ENCODE peak calls at places on chromosomes 11 and 22, in seven cellular contexts. B, U, J, G, X, S and K are unnamed samples.

GRCh38 chr22:17563936-17564391 is 666 bp downstream of the SLC25A18 start:
- DNase-seq in B (peak), S (no peak), U (no peak), G (peak), X (no peak), J (no peak), K (no peak)

GRCh38 chr22:46052331-46052771 is 75.4 kb upstream of the WNT7B start:
- DNase-seq in B (no peak), G (peak), X (peak), S (no peak), J (peak), U (no peak), K (peak)

GRCh38 chr11:125923633-125924032 is 19.3 kb downstream of the DDX25 start:
- DNase-seq in S (peak), U (no peak), B (no peak), X (no peak), J (no peak), G (no peak), K (no peak)

GRCh38 chr11:113255096-113255495 is 59.3 kb upstream of the TTC12 start:
- DNase-seq in U (no peak), X (no peak), J (no peak), G (no peak), S (no peak), B (no peak), K (no peak)

GRCh38 chr11:30025396-30026139 is 8.7 kb upstream of the KCNA4 start:
- DNase-seq in G (no peak), J (no peak), B (no peak), S (no peak), U (no peak), X (no peak), K (no peak)

GRCh38 chr11:121482231-121483129 is 29.7 kb upstream of the SORL1-AS1 start:
- DNase-seq in G (no peak), S (no peak), J (no peak), B (no peak), U (peak), X (no peak), K (no peak)

GRCh38 chr22:27253541-27253940 is 548.0 kb downstream of the MN1 start:
- DNase-seq in U (no peak), B (no peak), J (no peak), G (no peak), X (no peak), S (no peak), K (no peak)

GRCh38 chr11:59891781-59892181 is 13.2 kb downstream of the OOSP3 start:
- DNase-seq in G (no peak), X (no peak), B (no peak), U (no peak), J (no peak), S (no peak), K (no peak)

GRCh38 chr11:62909107-62909894 is 11.9 kb downstream of the CHRM1 start:
- DNase-seq in B (peak), J (peak), S (no peak), X (peak), G (peak), U (no peak), K (no peak)

GRCh38 chr11:578276-579035 is 2.2 kb downstream of the PHRF1 start:
- DNase-seq in S (no peak), J (no peak), B (no peak), G (no peak), U (no peak), X (no peak), K (no peak)

GRCh38 chr11:117654856-117655255 is 142.2 kb downstream of the DSCAML1 start:
- DNase-seq in G (no peak), J (no peak), X (no peak), S (no peak), U (no peak), B (no peak), K (no peak)
- TF ChIP-seq CTCF in G (no peak), J (no peak), X (no peak), S (no peak), U (no peak), B (no peak), K (no peak)

GRCh38 chr22:38401336-38402084 is 53.5 kb downstream of the KCNJ4 start:
- DNase-seq in B (no peak), U (no peak), X (no peak), J (no peak), S (peak), G (no peak), K (no peak)

GRCh38 chr22:38402204-38402603 is 52.8 kb downstream of the KCNJ4 start:
- DNase-seq in G (no peak), B (no peak), S (peak), X (no peak), U (no peak), J (no peak), K (no peak)

GRCh38 chr22:38398609-38399401 is 56.2 kb downstream of the KCNJ4 start:
- DNase-seq in G (peak), X (peak), J (peak), S (peak), B (peak), U (peak), K (peak)

DNA sequence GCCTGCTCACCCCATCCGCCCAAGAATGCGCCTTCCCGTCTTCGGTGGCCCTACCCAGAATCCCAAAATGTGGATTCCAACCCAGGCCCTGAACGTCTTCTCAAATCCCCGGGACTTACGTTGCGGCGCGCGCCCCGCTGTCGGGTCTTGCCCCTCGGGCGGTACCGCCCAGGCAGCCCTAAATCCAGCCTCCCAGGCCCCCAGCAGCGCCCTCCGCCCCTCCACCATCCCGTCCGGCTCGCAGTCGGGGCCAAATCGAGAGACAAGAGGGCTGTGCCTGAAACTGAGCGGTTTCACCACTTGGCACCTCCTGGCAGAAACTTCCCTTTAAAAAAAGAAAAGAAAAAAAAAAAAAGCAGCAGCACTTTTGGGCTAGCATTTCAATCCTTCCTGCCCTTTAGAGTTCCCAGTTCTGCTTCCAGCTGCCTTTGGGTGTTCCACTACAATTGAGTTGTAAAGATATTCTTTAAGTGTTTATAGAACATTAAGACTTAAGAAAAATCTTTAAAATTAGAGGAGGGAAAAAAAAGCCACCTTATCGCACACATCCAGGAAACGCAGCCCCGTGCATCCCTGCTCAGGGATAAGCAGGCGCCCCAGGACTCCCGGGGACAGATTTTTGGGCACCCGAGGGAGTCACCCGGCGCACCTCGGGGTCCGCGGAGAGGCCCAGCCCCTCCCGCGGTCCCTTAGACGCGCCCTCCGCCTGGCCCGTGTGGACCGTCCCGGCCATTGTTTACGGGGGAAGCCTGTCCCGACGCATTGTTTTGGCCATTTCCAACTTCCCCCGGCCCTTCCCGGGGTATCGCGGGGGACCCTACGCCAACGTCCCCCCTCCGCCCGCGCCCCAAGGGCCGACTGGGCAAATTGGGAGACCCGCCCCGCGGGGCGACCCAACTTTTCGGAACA is 57.6 kb downstream of the KCNJ4 start:
- DNase-seq in J (no peak), X (no peak), G (peak), B (peak), S (peak), U (peak), K (no peak)
- H3K4me3 ChIP-seq in J (peak), X (peak), G (peak), B (peak), S (peak), U (peak), K (peak)

GRCh38 chr11:5390210-5390609 is 6.6 kb downstream of the OR51M1 start:
- DNase-seq in G (no peak), J (no peak), U (no peak), X (no peak), S (no peak), B (no peak), K (no peak)
- TF ChIP-seq CTCF in G (no peak), J (no peak), U (peak), X (no peak), S (no peak), B (no peak), K (no peak)

DNA sequence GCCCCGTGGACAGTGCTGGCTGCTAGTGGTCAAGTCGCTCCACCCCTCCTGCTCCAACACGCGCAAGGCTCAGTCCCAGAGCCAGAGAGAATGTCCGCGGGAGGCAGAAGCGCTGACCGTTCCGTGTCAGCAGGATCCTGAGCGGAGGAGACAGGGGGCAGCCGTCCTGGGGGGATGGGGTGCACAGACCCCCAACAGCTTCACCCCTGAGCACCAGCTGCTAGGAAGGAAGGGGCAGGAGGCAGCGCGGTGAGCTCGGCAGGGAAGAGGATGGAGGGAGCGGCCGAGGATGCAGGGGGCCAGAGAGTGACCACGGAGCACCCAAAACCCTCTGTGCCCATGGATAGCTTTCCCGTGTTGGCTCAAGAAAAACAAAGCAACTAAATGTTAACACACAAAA is 6.4 kb upstream of the TTLL8 start:
- DNase-seq in J (no peak), X (no peak), U (no peak), G (no peak), B (no peak), S (no peak), K (no peak)
- H3K4me3 ChIP-seq in J (no peak), X (no peak), U (no peak), G (no peak), B (no peak), S (no peak), K (no peak)

GRCh38 chr22:41491379-41492100 is 22.6 kb downstream of the ACO2 start:
- DNase-seq in B (no peak), U (no peak), J (no peak), G (peak), X (no peak), S (no peak), K (no peak)
- TF ChIP-seq CTCF in B (no peak), U (no peak), J (no peak), G (no peak), X (no peak), S (no peak), K (no peak)

GRCh38 chr22:19666663-19667593 is 47.4 kb upstream of the SEPTIN5 start:
- DNase-seq in S (no peak), J (no peak), U (no peak), B (no peak), X (no peak), G (no peak), K (no peak)
- H3K4me3 ChIP-seq in S (no peak), J (no peak), U (no peak), B (no peak), X (no peak), G (no peak), K (peak)

GRCh38 chr11:34655335-34656008 is 34.6 kb downstream of the EHF start:
- DNase-seq in X (no peak), J (no peak), U (no peak), B (no peak), S (peak), G (no peak), K (no peak)

GRCh38 chr11:34654491-34655334 is 33.8 kb downstream of the EHF start:
- DNase-seq in X (peak), U (no peak), J (peak), B (peak), S (peak), G (no peak), K (peak)

GRCh38 chr11:34658071-34659015 is 37.5 kb downstream of the EHF start:
- DNase-seq in J (no peak), B (no peak), X (no peak), G (no peak), S (no peak), U (no peak), K (peak)

GRCh38 chr11:34653851-34654490 is 33.1 kb downstream of the EHF start:
- DNase-seq in B (no peak), U (no peak), J (peak), G (no peak), X (no peak), S (peak), K (no peak)

GRCh38 chr11:34656062-34656720 is 35.3 kb downstream of the EHF start:
- DNase-seq in J (no peak), S (peak), B (no peak), X (no peak), G (no peak), U (no peak), K (no peak)
- TF ChIP-seq CTCF in J (no peak), S (no peak), B (no peak), X (no peak), G (no peak), U (no peak), K (no peak)

GRCh38 chr22:35915477-35916013 is 113.1 kb downstream of the RBFOX2 start:
- DNase-seq in G (no peak), X (no peak), J (no peak), S (no peak), B (no peak), U (no peak), K (no peak)

GRCh38 chr22:35912668-35913067 is 116.0 kb downstream of the RBFOX2 start:
- DNase-seq in U (no peak), S (no peak), X (no peak), B (no peak), J (no peak), G (no peak), K (no peak)

GRCh38 chr22:35914357-35914664 is 114.3 kb downstream of the RBFOX2 start:
- DNase-seq in S (no peak), B (no peak), G (no peak), J (no peak), U (no peak), X (no peak), K (no peak)

GRCh38 chr22:35914665-35915476 is 113.8 kb downstream of the RBFOX2 start:
- DNase-seq in S (no peak), B (peak), X (peak), U (no peak), J (peak), G (peak), K (no peak)

GRCh38 chr22:35913925-35914324 is 114.7 kb downstream of the RBFOX2 start:
- DNase-seq in G (no peak), X (no peak), U (no peak), J (no peak), S (no peak), B (no peak), K (no peak)
- H3K4me3 ChIP-seq in G (peak), X (peak), U (no peak), J (peak), S (peak), B (peak), K (peak)

GRCh38 chr11:119134389-119134978 is 13.1 kb downstream of the HINFP start:
- DNase-seq in G (no peak), J (no peak), S (no peak), B (no peak), X (no peak), U (no peak), K (no peak)
- TF ChIP-seq CTCF in G (no peak), J (peak), S (no peak), B (peak), X (peak), U (peak), K (peak)

GRCh38 chr11:47783087-47783610 is 16.0 kb upstream of the FNBP4 start:
- DNase-seq in X (no peak), B (no peak), U (no peak), J (no peak), G (no peak), S (no peak), K (no peak)
- H3K4me3 ChIP-seq in X (no peak), B (no peak), U (no peak), J (no peak), G (no peak), S (no peak), K (no peak)